ENCODE peak calls at places on chromosomes 13 and 19, in eight cellular contexts. W, V, J, Y, P, B, O and F are unnamed samples.
A peak's percentile ranks its signal among the peaks of the same experiment; 100 is the strongest.

GRCh38 chr13:112777637-112778406 is 88.0 kb downstream of the ATP11A start:
- DNase-seq in W (no peak), V (no peak), J (no peak), Y (no peak), P (no peak), B (no peak), O (no peak), F (no peak)

GRCh38 chr19:14393303-14393702 is 12.1 kb downstream of the ADGRE5 start:
- DNase-seq in W (no peak), V (no peak), J (no peak), Y (no peak), P (no peak), B (no peak), O (no peak), F (no peak)

GRCh38 chr13:37473035-37473434 is 125.5 kb downstream of the POSTN start:
- DNase-seq in W (no peak), V (no peak), J (no peak), Y (no peak), P (no peak), B (no peak), O (no peak), F (no peak)

GRCh38 chr13:99657848-99658265 is 156.6 kb downstream of the TM9SF2 start:
- DNase-seq in W (no peak), V (peak; percentile 55), J (no peak), Y (no peak), P (peak; percentile 87), B (peak; percentile 28), O (peak; percentile 53), F (peak; percentile 24)

GRCh38 chr13:42906257-42906656 is 85.8 kb downstream of the EPSTI1 start:
- DNase-seq in W (no peak), V (no peak), J (no peak), Y (no peak), P (no peak), B (no peak), O (no peak), F (no peak)

GRCh38 chr13:67855837-67856238 is 625.7 kb upstream of the PCDH9 start:
- DNase-seq in W (no peak), V (no peak), J (no peak), Y (no peak), P (no peak), B (no peak), O (no peak), F (no peak)

GRCh38 chr19:52691737-52692136 is 43.1 kb downstream of the ZNF611 start:
- DNase-seq in W (no peak), V (no peak), J (no peak), Y (no peak), P (no peak), B (no peak), O (no peak), F (no peak)

GRCh38 chr13:113785051-113786010 is 26.3 kb downstream of the TMEM255B start:
- DNase-seq in W (peak; percentile 74), V (no peak), J (no peak), Y (peak; percentile 94), P (no peak), B (peak; percentile 50), O (peak; percentile 97), F (no peak)

DNA sequence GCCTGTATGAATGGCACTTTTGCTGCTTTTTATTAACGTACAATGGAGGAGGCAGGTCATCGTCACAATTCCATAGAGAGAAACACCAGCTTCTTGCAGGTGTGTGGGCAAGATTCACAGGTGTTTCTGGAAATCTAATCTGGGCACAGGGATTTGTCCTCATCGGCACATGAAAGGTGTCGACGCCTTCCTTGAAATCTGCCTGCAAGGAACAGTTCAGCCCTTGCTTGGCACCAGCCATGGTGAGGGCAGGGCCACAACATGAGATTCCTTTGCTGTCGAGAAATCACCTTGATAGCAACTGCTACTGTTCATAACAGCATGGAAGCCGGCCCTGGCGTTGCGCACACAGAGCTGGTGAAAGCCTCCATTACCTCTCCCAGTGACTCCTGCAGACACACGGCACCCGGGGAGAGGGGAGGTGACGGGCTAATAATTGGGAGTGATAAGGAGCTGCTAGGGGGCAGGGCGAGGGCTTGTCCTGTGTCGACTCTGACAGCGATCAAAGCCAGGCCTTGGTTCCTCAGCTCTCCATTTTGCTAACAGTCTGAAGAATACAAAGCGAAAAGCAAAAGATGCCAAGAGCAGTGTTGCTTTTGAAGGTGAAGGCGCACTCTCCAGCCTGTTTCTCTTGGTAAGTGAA is 66.4 kb downstream of the EFNB2 start:
- DNase-seq in W (no peak), V (no peak), J (no peak), Y (no peak), P (no peak), B (no peak), O (no peak), F (no peak)
- TF ChIP-seq CTCF in W (no peak), V (no peak), J (no peak), Y (no peak), P (no peak), B (no peak), O (no peak), F (no peak)

DNA sequence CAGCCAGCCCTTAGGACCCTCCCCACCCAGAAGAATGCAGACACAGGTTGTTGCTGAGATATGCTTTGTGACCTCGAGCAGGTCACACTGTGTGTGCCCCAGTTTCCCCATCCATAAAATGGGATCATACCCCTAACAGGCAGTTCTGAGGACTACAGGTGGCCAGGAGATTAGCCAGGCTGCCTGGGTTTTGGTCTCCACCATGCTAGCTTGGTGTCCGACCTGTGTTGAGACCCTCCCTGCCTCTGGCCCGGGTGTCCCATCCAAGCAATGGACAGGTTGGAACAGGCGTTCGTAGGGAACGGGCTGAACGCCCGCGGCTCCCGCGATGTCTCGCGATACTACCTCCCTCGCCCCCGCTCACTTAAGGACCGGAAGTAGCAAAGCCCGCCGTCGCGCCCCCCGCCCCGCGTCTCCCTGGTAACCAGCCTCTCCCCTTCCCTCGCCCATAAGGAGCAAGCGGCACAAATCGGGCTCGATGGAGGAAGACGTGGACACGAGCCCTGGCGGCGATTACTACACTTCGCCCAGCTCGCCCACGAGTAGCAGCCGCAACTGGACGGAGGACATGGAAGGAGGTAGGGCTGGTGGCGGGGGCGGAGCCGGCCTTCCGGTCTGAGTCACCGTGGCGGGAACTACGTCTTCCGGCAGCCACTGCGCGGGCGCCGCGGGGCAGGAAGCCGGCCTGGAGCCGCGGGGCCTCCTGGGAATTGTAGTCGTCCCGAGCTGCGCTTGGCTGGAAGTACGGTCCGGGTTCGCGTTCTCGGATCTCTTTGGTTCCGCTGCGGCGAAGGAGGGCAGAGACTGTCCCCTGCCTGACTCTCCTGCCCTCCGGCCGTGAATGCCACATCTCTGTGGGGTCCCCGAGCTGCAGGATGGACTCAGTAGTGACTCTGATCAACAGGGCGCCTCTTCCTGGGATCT is 45.4 kb downstream of the SMIM24 start:
- DNase-seq in W (peak; percentile 93), V (peak; percentile 97), J (peak; percentile 91), Y (peak; percentile 76), P (peak; percentile 99), B (peak; percentile 97), O (peak; percentile 99), F (peak; percentile 96)
- TF ChIP-seq CTCF in W (no peak), V (no peak), J (no peak), Y (no peak), P (no peak), B (no peak), O (no peak), F (no peak)

GRCh38 chr19:55095260-55096060 is 19.8 kb downstream of the EPS8L1 start:
- DNase-seq in W (no peak), V (no peak), J (no peak), Y (no peak), P (no peak), B (no peak), O (no peak), F (no peak)

GRCh38 chr19:55097864-55098715 is 19.3 kb downstream of the PPP1R12C start:
- DNase-seq in W (no peak), V (no peak), J (no peak), Y (no peak), P (no peak), B (no peak), O (no peak), F (no peak)

GRCh38 chr19:55094456-55095259 is 19.0 kb downstream of the EPS8L1 start:
- DNase-seq in W (no peak), V (no peak), J (no peak), Y (no peak), P (no peak), B (no peak), O (no peak), F (no peak)

GRCh38 chr19:55098716-55099556 is 18.5 kb downstream of the PPP1R12C start:
- DNase-seq in W (no peak), V (no peak), J (no peak), Y (no peak), P (no peak), B (no peak), O (no peak), F (no peak)

DNA sequence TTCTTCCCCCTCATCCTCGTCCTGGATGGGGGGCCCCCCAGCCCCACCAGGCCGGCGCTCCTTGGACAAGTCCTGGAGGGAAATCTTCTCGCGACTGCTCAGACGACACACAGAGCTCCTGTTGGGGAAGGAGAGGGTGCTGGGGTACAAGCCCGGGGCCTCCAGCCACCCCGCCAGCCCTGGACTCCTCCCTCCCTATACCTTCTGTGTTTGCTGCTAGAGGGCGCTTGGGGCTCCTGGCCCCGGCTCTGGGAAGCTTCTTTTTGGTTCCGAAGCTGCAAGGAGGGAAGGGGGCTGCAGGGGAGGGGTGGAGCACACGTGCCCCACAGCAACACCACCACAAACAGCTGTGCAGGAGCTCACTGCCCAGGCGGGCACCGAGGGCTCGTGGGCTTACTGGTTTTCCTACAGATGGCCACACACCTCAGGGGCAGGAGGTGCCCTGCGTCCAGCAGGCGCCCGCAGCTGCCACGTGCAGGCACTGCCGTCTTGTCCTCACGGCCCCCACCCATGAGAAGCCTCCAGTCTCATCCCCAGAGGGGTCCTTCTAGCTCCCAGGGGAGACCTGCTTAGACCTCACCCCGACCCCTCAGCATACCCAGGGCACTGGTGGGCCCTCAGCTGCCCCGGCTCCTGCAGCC is 20.5 kb downstream of the EPS8L1 start:
- DNase-seq in W (no peak), V (no peak), J (no peak), Y (no peak), P (no peak), B (no peak), O (no peak), F (no peak)
- TF ChIP-seq CTCF in W (no peak), V (no peak), J (no peak), Y (no peak), P (no peak), B (no peak), O (no peak), F (no peak)

GRCh38 chr19:17079710-17080440 is 4.3 kb downstream of the MYO9B start:
- DNase-seq in W (peak; percentile 99), V (peak; percentile 59), J (peak; percentile 82), Y (peak; percentile 96), P (peak; percentile 90), B (peak; percentile 98), O (peak; percentile 97), F (peak; percentile 46)
- TF ChIP-seq CTCF in W (peak; percentile 85), V (peak; percentile 25), J (peak; percentile 78), Y (peak; percentile 77), P (peak; percentile 73), B (peak; percentile 84), O (peak; percentile 73), F (peak; percentile 26)

GRCh38 chr13:25268561-25268960 is 18.7 kb downstream of the MTMR6 start:
- DNase-seq in W (no peak), V (no peak), J (no peak), Y (no peak), P (no peak), B (no peak), O (no peak), F (no peak)

GRCh38 chr13:25262261-25262660 is 25.0 kb downstream of the MTMR6 start:
- DNase-seq in W (no peak), V (no peak), J (no peak), Y (no peak), P (no peak), B (no peak), O (no peak), F (no peak)

GRCh38 chr13:25267715-25268114 is 19.6 kb downstream of the MTMR6 start:
- DNase-seq in W (peak; percentile 26), V (no peak), J (no peak), Y (no peak), P (no peak), B (peak; percentile 50), O (peak; percentile 15), F (no peak)
- TF ChIP-seq CTCF in W (peak; percentile 35), V (no peak), J (no peak), Y (peak; percentile 49), P (peak; percentile 27), B (peak; percentile 40), O (peak; percentile 17), F (no peak)